ENCODE peak calls at places on chromosomes 16 and 17, in six cellular contexts. One of them, this sample, is unnamed.

GRCh38 chr17:50210249-50211225 is 9.1 kb upstream of the COL1A1 start:
- DNase-seq in GM23338: peak; percentile 72
- DNase-seq in esophagus muscularis mucosa: no peak
- DNase-seq in endothelial cell of umbilical vein: peak; percentile 38
- DNase-seq in stomach: no peak
- DNase-seq in HCT116: no peak
- DNase-seq in this sample: peak; percentile 96

GRCh38 chr16:9372934-9373890 is 281.8 kb downstream of the HAPSTR1 start:
- DNase-seq in GM23338: peak; percentile 22
- DNase-seq in esophagus muscularis mucosa: no peak
- DNase-seq in endothelial cell of umbilical vein: no peak
- DNase-seq in stomach: no peak
- DNase-seq in HCT116: no peak
- DNase-seq in this sample: peak; percentile 69

GRCh38 chr17:4307179-4307930 is 43.6 kb upstream of the ANKFY1 start:
- DNase-seq in GM23338: peak; percentile 82
- DNase-seq in esophagus muscularis mucosa: no peak
- DNase-seq in endothelial cell of umbilical vein: no peak
- DNase-seq in stomach: no peak
- DNase-seq in HCT116: no peak
- DNase-seq in this sample: no peak

GRCh38 chr17:54891176-54891821 is 9.4 kb upstream of the TOM1L1 start:
- DNase-seq in GM23338: peak; percentile 90
- DNase-seq in esophagus muscularis mucosa: no peak
- DNase-seq in endothelial cell of umbilical vein: peak; percentile 37
- DNase-seq in stomach: no peak
- DNase-seq in HCT116: peak; percentile 57
- DNase-seq in this sample: no peak

GRCh38 chr17:77186141-77186604 is 45.4 kb downstream of the SEC14L1 start:
- DNase-seq in GM23338: no peak
- DNase-seq in esophagus muscularis mucosa: no peak
- DNase-seq in endothelial cell of umbilical vein: no peak
- DNase-seq in stomach: no peak
- DNase-seq in HCT116: no peak
- DNase-seq in this sample: no peak

GRCh38 chr17:81599719-81600486 is 37.0 kb downstream of the NPLOC4 start:
- DNase-seq in GM23338: peak; percentile 20
- DNase-seq in esophagus muscularis mucosa: no peak
- DNase-seq in endothelial cell of umbilical vein: peak; percentile 23
- DNase-seq in stomach: no peak
- DNase-seq in HCT116: no peak
- DNase-seq in this sample: no peak

GRCh38 chr16:89270666-89271345 is 53.3 kb downstream of the ZNF778 start:
- DNase-seq in GM23338: no peak
- DNase-seq in esophagus muscularis mucosa: no peak
- DNase-seq in endothelial cell of umbilical vein: no peak
- DNase-seq in stomach: no peak
- DNase-seq in HCT116: no peak
- DNase-seq in this sample: no peak

GRCh38 chr17:36609498-36609862 is 8.1 kb downstream of the MRM1 start:
- DNase-seq in GM23338: peak; percentile 63
- DNase-seq in esophagus muscularis mucosa: no peak
- DNase-seq in endothelial cell of umbilical vein: no peak
- DNase-seq in stomach: no peak
- DNase-seq in HCT116: no peak
- DNase-seq in this sample: no peak

GRCh38 chr17:64240741-64241347 is 22.2 kb downstream of the TEX2 start:
- DNase-seq in GM23338: no peak
- DNase-seq in esophagus muscularis mucosa: no peak
- DNase-seq in endothelial cell of umbilical vein: peak; percentile 75
- DNase-seq in stomach: no peak
- DNase-seq in HCT116: no peak
- DNase-seq in this sample: peak; percentile 94

GRCh38 chr17:67531291-67531690 is 154.2 kb downstream of the PITPNC1 start:
- DNase-seq in GM23338: peak; percentile 53
- DNase-seq in esophagus muscularis mucosa: no peak
- DNase-seq in endothelial cell of umbilical vein: no peak
- DNase-seq in stomach: no peak
- DNase-seq in HCT116: no peak
- DNase-seq in this sample: no peak

GRCh38 chr17:21119247-21119944 is 7.4 kb upstream of the DHRS7B start:
- DNase-seq in GM23338: peak; percentile 90
- DNase-seq in esophagus muscularis mucosa: no peak
- DNase-seq in endothelial cell of umbilical vein: peak; percentile 61
- DNase-seq in stomach: peak; percentile 80
- DNase-seq in HCT116: peak; percentile 74
- DNase-seq in this sample: no peak

GRCh38 chr17:83199500-83200201 is 120.2 kb downstream of the METRNL start:
- DNase-seq in GM23338: no peak
- DNase-seq in esophagus muscularis mucosa: no peak
- DNase-seq in endothelial cell of umbilical vein: no peak
- DNase-seq in stomach: peak; percentile 51
- DNase-seq in HCT116: no peak
- DNase-seq in this sample: no peak

GRCh38 chr17:4001048-4001590 is 36.9 kb upstream of the ATP2A3 start:
- DNase-seq in GM23338: no peak
- DNase-seq in esophagus muscularis mucosa: no peak
- DNase-seq in endothelial cell of umbilical vein: no peak
- DNase-seq in stomach: no peak
- DNase-seq in HCT116: no peak
- DNase-seq in this sample: peak; percentile 49

GRCh38 chr16:25177512-25177830 is 39.3 kb upstream of the AQP8 start:
- DNase-seq in GM23338: no peak
- DNase-seq in esophagus muscularis mucosa: no peak
- DNase-seq in endothelial cell of umbilical vein: no peak
- DNase-seq in stomach: no peak
- DNase-seq in HCT116: no peak
- DNase-seq in this sample: no peak

GRCh38 chr17:31156326-31156725 is 61.5 kb downstream of the NF1 start:
- DNase-seq in GM23338: no peak
- DNase-seq in esophagus muscularis mucosa: no peak
- DNase-seq in endothelial cell of umbilical vein: no peak
- DNase-seq in stomach: no peak
- DNase-seq in HCT116: no peak
- DNase-seq in this sample: no peak

GRCh38 chr17:75630071-75630917 is 2.9 kb upstream of the SMIM5 start:
- DNase-seq in GM23338: no peak
- DNase-seq in esophagus muscularis mucosa: no peak
- DNase-seq in endothelial cell of umbilical vein: no peak
- DNase-seq in stomach: no peak
- DNase-seq in HCT116: no peak
- DNase-seq in this sample: no peak

GRCh38 chr16:4288148-4288921 is 15.5 kb upstream of the TFAP4 start:
- DNase-seq in GM23338: peak; percentile 97
- DNase-seq in esophagus muscularis mucosa: no peak
- DNase-seq in endothelial cell of umbilical vein: peak; percentile 54
- DNase-seq in stomach: peak; percentile 79
- DNase-seq in HCT116: no peak
- DNase-seq in this sample: no peak

GRCh38 chr17:17587614-17588336 is 3.7 kb downstream of the PEMT start:
- DNase-seq in GM23338: no peak
- DNase-seq in esophagus muscularis mucosa: no peak
- DNase-seq in endothelial cell of umbilical vein: no peak
- DNase-seq in stomach: no peak
- DNase-seq in HCT116: no peak
- DNase-seq in this sample: no peak

GRCh38 chr16:50246299-50247122 is 19.8 kb upstream of the ADCY7 start:
- DNase-seq in GM23338: peak; percentile 66
- DNase-seq in esophagus muscularis mucosa: no peak
- DNase-seq in endothelial cell of umbilical vein: no peak
- DNase-seq in stomach: no peak
- DNase-seq in HCT116: no peak
- DNase-seq in this sample: no peak

GRCh38 chr17:81991684-81992513 is 14.5 kb downstream of the ASPSCR1 start:
- DNase-seq in GM23338: no peak
- DNase-seq in esophagus muscularis mucosa: no peak
- DNase-seq in endothelial cell of umbilical vein: peak; percentile 36
- DNase-seq in stomach: peak; percentile 96
- DNase-seq in HCT116: no peak
- DNase-seq in this sample: no peak

GRCh38 chr16:88691924-88692560 is 5.7 kb upstream of the SNAI3 start:
- DNase-seq in GM23338: no peak
- DNase-seq in esophagus muscularis mucosa: no peak
- DNase-seq in endothelial cell of umbilical vein: no peak
- DNase-seq in stomach: no peak
- DNase-seq in HCT116: no peak
- DNase-seq in this sample: no peak

GRCh38 chr17:51852603-51853002 is 305.9 kb downstream of the CA10 start:
- DNase-seq in GM23338: no peak
- DNase-seq in esophagus muscularis mucosa: no peak
- DNase-seq in endothelial cell of umbilical vein: no peak
- DNase-seq in stomach: no peak
- DNase-seq in HCT116: no peak
- DNase-seq in this sample: no peak

GRCh38 chr16:24685539-24686432 is 43.7 kb upstream of the TNRC6A start:
- DNase-seq in GM23338: peak; percentile 80
- DNase-seq in esophagus muscularis mucosa: no peak
- DNase-seq in endothelial cell of umbilical vein: peak; percentile 72
- DNase-seq in stomach: peak; percentile 33
- DNase-seq in HCT116: no peak
- DNase-seq in this sample: no peak

GRCh38 chr17:30921544-30922196 is at the start of gene ADAP2:
- DNase-seq in GM23338: peak; percentile 75
- DNase-seq in esophagus muscularis mucosa: no peak
- DNase-seq in endothelial cell of umbilical vein: no peak
- DNase-seq in stomach: peak; percentile 75
- DNase-seq in HCT116: peak; percentile 19
- DNase-seq in this sample: no peak

GRCh38 chr16:56426585-56426984 is 1.2 kb upstream of the AMFR start:
- DNase-seq in GM23338: no peak
- DNase-seq in esophagus muscularis mucosa: no peak
- DNase-seq in endothelial cell of umbilical vein: no peak
- DNase-seq in stomach: no peak
- DNase-seq in HCT116: no peak
- DNase-seq in this sample: no peak

GRCh38 chr16:9929313-9929712 is 252.9 kb downstream of the GRIN2A start:
- DNase-seq in GM23338: no peak
- DNase-seq in esophagus muscularis mucosa: no peak
- DNase-seq in endothelial cell of umbilical vein: no peak
- DNase-seq in stomach: no peak
- DNase-seq in HCT116: no peak
- DNase-seq in this sample: no peak

GRCh38 chr17:15240617-15241016 is 24.5 kb downstream of the PMP22 start:
- DNase-seq in GM23338: no peak
- DNase-seq in esophagus muscularis mucosa: no peak
- DNase-seq in endothelial cell of umbilical vein: no peak
- DNase-seq in stomach: no peak
- DNase-seq in HCT116: no peak
- DNase-seq in this sample: no peak

GRCh38 chr17:1156864-1157263 is 22.9 kb downstream of the ABR start:
- DNase-seq in GM23338: no peak
- DNase-seq in esophagus muscularis mucosa: no peak
- DNase-seq in endothelial cell of umbilical vein: no peak
- DNase-seq in stomach: no peak
- DNase-seq in HCT116: no peak
- DNase-seq in this sample: no peak
- TF ChIP-seq POLR2AphosphoS5 in GM23338: no peak
- TF ChIP-seq POLR2AphosphoS5 in esophagus muscularis mucosa: no peak
- TF ChIP-seq POLR2AphosphoS5 in endothelial cell of umbilical vein: no peak
- TF ChIP-seq POLR2AphosphoS5 in stomach: no peak
- TF ChIP-seq POLR2AphosphoS5 in HCT116: no peak
- TF ChIP-seq POLR2AphosphoS5 in this sample: no peak

DNA sequence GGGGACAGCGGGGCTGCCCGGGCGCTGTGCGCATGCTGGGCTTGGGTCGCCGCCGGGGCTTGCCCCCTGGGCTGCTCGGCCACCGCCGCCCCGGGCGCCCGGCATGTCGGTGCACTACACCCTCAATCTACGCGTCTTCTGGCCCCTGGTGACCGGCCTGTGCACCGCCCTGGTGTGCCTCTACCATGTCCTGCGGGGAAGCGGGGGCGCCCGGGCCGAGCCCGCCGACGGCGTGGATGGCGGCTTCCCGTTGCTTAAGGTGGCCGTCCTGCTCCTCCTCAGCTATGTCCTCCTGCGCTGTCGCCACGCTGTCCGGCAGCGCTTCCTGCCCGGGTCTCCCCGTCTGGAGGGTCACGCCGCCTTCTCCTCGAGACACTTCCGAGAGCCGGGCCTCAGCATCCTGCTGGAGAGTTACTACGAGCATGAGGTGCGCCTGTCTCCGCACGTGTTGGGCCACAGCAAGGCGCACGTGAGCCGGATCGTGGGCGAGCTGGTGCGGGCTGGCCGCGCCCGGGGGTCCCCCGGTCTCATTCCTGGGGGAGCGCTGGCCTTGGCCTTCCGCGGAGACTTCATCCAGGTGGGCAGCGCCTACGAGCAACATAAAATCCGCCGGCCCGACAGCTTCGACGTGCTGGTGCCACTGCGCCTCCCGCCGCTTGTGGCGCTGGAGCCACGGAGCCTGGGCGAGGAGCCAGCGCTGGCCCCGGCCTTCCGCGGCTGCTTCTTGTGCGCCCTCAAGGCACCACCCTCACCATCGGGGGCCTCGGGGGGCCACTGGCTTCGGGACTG is 789 bp downstream of the ITPRIPL2 start:
- DNase-seq in GM23338: peak; percentile 84
- DNase-seq in esophagus muscularis mucosa: no peak
- DNase-seq in endothelial cell of umbilical vein: peak; percentile 79
- DNase-seq in stomach: peak; percentile 61
- DNase-seq in HCT116: no peak
- DNase-seq in this sample: no peak
- TF ChIP-seq POLR2AphosphoS5 in GM23338: no peak
- TF ChIP-seq POLR2AphosphoS5 in esophagus muscularis mucosa: peak; percentile 61
- TF ChIP-seq POLR2AphosphoS5 in endothelial cell of umbilical vein: no peak
- TF ChIP-seq POLR2AphosphoS5 in stomach: no peak
- TF ChIP-seq POLR2AphosphoS5 in HCT116: peak; percentile 22
- TF ChIP-seq POLR2AphosphoS5 in this sample: peak; percentile 81

GRCh38 chr17:78322858-78323455 is 36.9 kb downstream of the SOCS3 start:
- DNase-seq in GM23338: no peak
- DNase-seq in esophagus muscularis mucosa: no peak
- DNase-seq in endothelial cell of umbilical vein: no peak
- DNase-seq in stomach: no peak
- DNase-seq in HCT116: no peak
- DNase-seq in this sample: no peak
- TF ChIP-seq POLR2AphosphoS5 in GM23338: no peak
- TF ChIP-seq POLR2AphosphoS5 in esophagus muscularis mucosa: peak; percentile 42
- TF ChIP-seq POLR2AphosphoS5 in endothelial cell of umbilical vein: no peak
- TF ChIP-seq POLR2AphosphoS5 in stomach: no peak
- TF ChIP-seq POLR2AphosphoS5 in HCT116: no peak
- TF ChIP-seq POLR2AphosphoS5 in this sample: peak; percentile 50

GRCh38 chr17:8472663-8473062 is 37.0 kb downstream of the NDEL1 start:
- DNase-seq in GM23338: no peak
- DNase-seq in esophagus muscularis mucosa: peak; percentile 34
- DNase-seq in endothelial cell of umbilical vein: no peak
- DNase-seq in stomach: no peak
- DNase-seq in HCT116: no peak
- DNase-seq in this sample: no peak

GRCh38 chr17:8468109-8468508 is 32.4 kb downstream of the NDEL1 start:
- DNase-seq in GM23338: no peak
- DNase-seq in esophagus muscularis mucosa: no peak
- DNase-seq in endothelial cell of umbilical vein: no peak
- DNase-seq in stomach: no peak
- DNase-seq in HCT116: no peak
- DNase-seq in this sample: no peak

GRCh38 chr17:8468988-8469387 is 33.3 kb downstream of the NDEL1 start:
- DNase-seq in GM23338: no peak
- DNase-seq in esophagus muscularis mucosa: no peak
- DNase-seq in endothelial cell of umbilical vein: no peak
- DNase-seq in stomach: no peak
- DNase-seq in HCT116: no peak
- DNase-seq in this sample: no peak

GRCh38 chr17:8469964-8470363 is 34.3 kb downstream of the NDEL1 start:
- DNase-seq in GM23338: no peak
- DNase-seq in esophagus muscularis mucosa: no peak
- DNase-seq in endothelial cell of umbilical vein: no peak
- DNase-seq in stomach: no peak
- DNase-seq in HCT116: no peak
- DNase-seq in this sample: no peak

GRCh38 chr17:8470447-8471047 is 34.9 kb downstream of the NDEL1 start:
- DNase-seq in GM23338: no peak
- DNase-seq in esophagus muscularis mucosa: peak; percentile 89
- DNase-seq in endothelial cell of umbilical vein: no peak
- DNase-seq in stomach: no peak
- DNase-seq in HCT116: no peak
- DNase-seq in this sample: peak; percentile 82
- TF ChIP-seq POLR2AphosphoS5 in GM23338: no peak
- TF ChIP-seq POLR2AphosphoS5 in esophagus muscularis mucosa: no peak
- TF ChIP-seq POLR2AphosphoS5 in endothelial cell of umbilical vein: no peak
- TF ChIP-seq POLR2AphosphoS5 in stomach: no peak
- TF ChIP-seq POLR2AphosphoS5 in HCT116: no peak
- TF ChIP-seq POLR2AphosphoS5 in this sample: no peak